ENCODE peak calls at places on chromosomes 12 and 14, in five cellular contexts. S, G, Z, D and T are unnamed samples.

GRCh38 chr12:124715121-124715990 is 147.9 kb upstream of the NCOR2 start:
- DNase-seq in S (no peak), G (no peak), Z (no peak), D (no peak), T (no peak)

GRCh38 chr12:3761116-3761770 is 8.3 kb upstream of the CRACR2A start:
- DNase-seq in S (no peak), G (no peak), Z (no peak), D (no peak), T (no peak)

GRCh38 chr12:121120323-121120722 is 12.4 kb upstream of the P2RX7 start:
- DNase-seq in S (no peak), G (no peak), Z (no peak), D (no peak), T (no peak)

GRCh38 chr12:70367268-70368141 is 1.4 kb downstream of the KCNMB4 start:
- DNase-seq in S (no peak), G (no peak), Z (no peak), D (no peak), T (no peak)

GRCh38 chr12:54258286-54258685 is 21.6 kb downstream of the CBX5 start:
- DNase-seq in S (no peak), G (no peak), Z (no peak), D (no peak), T (no peak)

GRCh38 chr14:70398280-70398679 is 18.6 kb downstream of the SYNJ2BP start:
- DNase-seq in S (no peak), G (no peak), Z (no peak), D (no peak), T (no peak)

GRCh38 chr12:89486231-89486630 is 38.4 kb downstream of the GALNT4 start:
- DNase-seq in S (no peak), G (no peak), Z (no peak), D (no peak), T (no peak)

GRCh38 chr12:52277486-52278245 is 3.2 kb downstream of the KRT86 start:
- DNase-seq in S (no peak), G (no peak), Z (peak; percentile 12), D (no peak), T (no peak)

GRCh38 chr12:113244015-113244983 is 23.0 kb downstream of the TPCN1 start:
- DNase-seq in S (no peak), G (peak; percentile 82), Z (no peak), D (no peak), T (no peak)

GRCh38 chr14:69441948-69442347 is 42.6 kb upstream of the PLEKHD1 start:
- DNase-seq in S (no peak), G (no peak), Z (peak; percentile 63), D (no peak), T (peak; percentile 67)

GRCh38 chr12:48389409-48389808 is 38.7 kb upstream of the ZNF641 start:
- DNase-seq in S (no peak), G (no peak), Z (no peak), D (no peak), T (no peak)

GRCh38 chr12:129559756-129560155 is 344.1 kb downstream of the TMEM132D start:
- DNase-seq in S (no peak), G (no peak), Z (no peak), D (no peak), T (no peak)

GRCh38 chr12:28026701-28027100 is 54.2 kb upstream of the PTHLH start:
- DNase-seq in S (no peak), G (no peak), Z (no peak), D (no peak), T (no peak)